ENCODE peak calls at places on chromosome 20, in four cellular contexts. J is left lung, I is lower leg skin, Y is foreskin fibroblast. C is an unnamed sample.
A peak's percentile ranks its signal among the peaks of the same experiment; 100 is the strongest.

GRCh38 chr20:59754551-59754950 is 150.2 kb downstream of the PHACTR3 start:
- DNase-seq in Y (no peak), I (no peak), J (no peak), C (no peak)

GRCh38 chr20:23257848-23258746 is 92.5 kb upstream of the NXT1 start:
- DNase-seq in J (no peak), I (no peak), Y (peak; percentile 79), C (no peak)

GRCh38 chr20:41617059-41617921 is 887 bp downstream of the CHD6 start:
- DNase-seq in Y (peak; percentile 26), J (peak; percentile 37), I (no peak), C (peak; percentile 39)

GRCh38 chr20:1933465-1933870 is 38.3 kb downstream of the SIRPA start:
- DNase-seq in Y (peak; percentile 61), J (peak; percentile 50), I (peak; percentile 95), C (no peak)

GRCh38 chr20:32163951-32164350 is 43.6 kb downstream of the PLAGL2 start:
- DNase-seq in J (no peak), Y (no peak), I (no peak), C (no peak)

GRCh38 chr20:7760261-7761048 is 179.8 kb downstream of the HAO1 start:
- DNase-seq in Y (no peak), J (no peak), I (no peak), C (no peak)

GRCh38 chr20:53901064-53901463 is 169.3 kb downstream of the BCAS1 start:
- DNase-seq in J (no peak), I (no peak), Y (peak; percentile 89), C (no peak)

GRCh38 chr20:35216541-35216940 is 9.9 kb upstream of the MMP24 start:
- DNase-seq in J (no peak), Y (no peak), I (no peak), C (no peak)

GRCh38 chr20:49980140-49981008 is 2.4 kb upstream of the SNAI1 start:
- DNase-seq in Y (no peak), I (no peak), J (no peak), C (no peak)

GRCh38 chr20:199996-200395 is 10.5 kb upstream of the DEFB128 start:
- DNase-seq in J (no peak), I (no peak), Y (no peak), C (no peak)

GRCh38 chr20:56506103-56506502 is 18.4 kb upstream of the FAM209A start:
- DNase-seq in Y (no peak), J (no peak), I (peak; percentile 18), C (no peak)

GRCh38 chr20:43911066-43911465 is 3.6 kb upstream of the TOX2 start:
- DNase-seq in I (peak; percentile 56), J (no peak), Y (peak; percentile 78), C (no peak)

GRCh38 chr20:5222919-5223634 is 93.7 kb downstream of the PROKR2 start:
- DNase-seq in J (peak; percentile 58), Y (peak; percentile 44), I (no peak), C (peak; percentile 21)

GRCh38 chr20:52552181-52552872 is 360.7 kb upstream of the ZFP64 start:
- DNase-seq in I (no peak), J (no peak), Y (no peak), C (no peak)

GRCh38 chr20:25496968-25497401 is 88.3 kb downstream of the NINL start:
- DNase-seq in J (no peak), Y (no peak), I (no peak), C (no peak)

GRCh38 chr20:48321271-48321670 is 506.5 kb downstream of the PREX1 start:
- DNase-seq in I (no peak), J (no peak), Y (no peak), C (no peak)

GRCh38 chr20:24963672-24964517 is 14.8 kb downstream of the CST7 start:
- DNase-seq in J (no peak), I (peak; percentile 62), Y (no peak), C (no peak)

GRCh38 chr20:23479043-23479442 is 11.9 kb upstream of the CST8 start:
- DNase-seq in J (no peak), I (no peak), Y (no peak), C (no peak)

DNA sequence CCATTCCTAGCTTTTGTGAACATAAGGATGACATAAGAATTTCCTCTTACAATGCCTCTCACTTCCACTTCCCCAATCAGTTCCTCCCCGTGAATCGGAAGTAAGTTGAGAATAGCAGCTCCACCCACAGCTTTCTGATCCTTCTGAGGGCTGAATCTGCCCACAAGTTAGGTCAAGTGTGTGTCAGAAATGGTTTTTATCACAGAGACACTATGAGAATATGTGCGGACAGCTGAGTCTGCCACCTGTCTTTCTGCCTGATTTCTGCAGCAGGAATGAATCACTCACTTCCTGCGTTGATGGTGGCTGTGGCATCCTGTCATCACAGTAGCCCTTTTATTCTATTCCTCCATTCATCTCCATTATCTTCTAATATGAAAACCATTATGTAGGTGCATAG is 70.2 kb downstream of the RIN2 start:
- DNase-seq in I (no peak), Y (no peak), J (no peak), C (no peak)
- TF ChIP-seq CTCF in I (no peak), Y (no peak), J (no peak), C (no peak)

GRCh38 chr20:61560361-61560853 is 308.3 kb downstream of the CDH4 start:
- DNase-seq in I (no peak), J (no peak), Y (peak; percentile 33), C (no peak)
- TF ChIP-seq CTCF in I (no peak), J (no peak), Y (peak; percentile 24), C (no peak)

DNA sequence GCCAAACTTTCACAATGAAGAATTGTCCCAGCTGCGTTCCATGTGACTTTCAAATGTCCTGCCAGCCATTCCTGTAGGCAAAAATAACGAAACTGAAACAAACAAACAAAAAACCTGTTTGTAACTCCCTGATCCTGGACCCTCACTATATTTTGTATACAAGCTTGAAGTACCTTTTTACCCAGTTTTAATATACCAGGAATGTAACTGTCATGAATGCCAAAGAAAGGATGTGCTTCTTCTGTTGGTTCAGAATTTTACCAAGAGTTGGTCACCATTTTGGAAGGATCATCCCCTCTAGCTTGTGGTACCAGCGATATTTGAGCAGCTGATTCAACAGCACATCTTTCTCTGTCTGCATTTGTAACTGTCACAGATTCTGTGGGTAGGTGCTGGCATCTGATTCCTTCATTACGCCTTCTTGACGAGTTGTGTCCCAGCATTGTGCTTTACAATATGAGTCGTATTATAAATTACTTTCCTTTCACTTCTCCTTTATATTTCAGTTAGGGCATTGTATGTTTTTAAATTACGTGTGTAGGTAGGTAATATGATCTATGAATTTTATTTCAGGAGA is 93.9 kb downstream of the DLGAP4 start:
- DNase-seq in Y (no peak), J (no peak), I (no peak), C (no peak)
- TF ChIP-seq CTCF in Y (no peak), J (no peak), I (no peak), C (no peak)

GRCh38 chr20:12808006-12808567 is 200.7 kb upstream of the SPTLC3 start:
- DNase-seq in Y (no peak), J (no peak), I (no peak), C (no peak)
- TF ChIP-seq CTCF in Y (no peak), J (no peak), I (no peak), C (no peak)